ENCODE peak calls at places on chromosomes 4 and X, in four cellular contexts. R, T, G and D are unnamed samples.

GRCh38 chrX:13759152-13759718 is 24.7 kb downstream of the OFD1 start:
- DNase-seq in R (no peak), T (no peak), G (no peak), D (no peak)

GRCh38 chrX:16743604-16744325 is 24.4 kb downstream of the SYAP1 start:
- DNase-seq in R (no peak), T (no peak), G (peak; percentile 80), D (no peak)

GRCh38 chr4:79472693-79473552 is 64.9 kb upstream of the GK2 start:
- DNase-seq in R (no peak), T (no peak), G (no peak), D (no peak)

GRCh38 chr4:179766938-179767337 is 2324.7 kb upstream of the AGA start:
- DNase-seq in R (no peak), T (no peak), G (no peak), D (no peak)

GRCh38 chr4:174217273-174218126 is 66.0 kb downstream of the FBXO8 start:
- DNase-seq in R (peak; percentile 42), T (no peak), G (peak; percentile 56), D (no peak)

GRCh38 chrX:47540754-47541538 is 20.1 kb upstream of the ARAF start:
- DNase-seq in R (peak; percentile 63), T (no peak), G (peak; percentile 92), D (peak; percentile 73)

GRCh38 chr4:106717094-106717493 is 319.0 kb downstream of the DKK2 start:
- DNase-seq in R (no peak), T (no peak), G (peak; percentile 69), D (no peak)

GRCh38 chr4:79454656-79455055 is 46.6 kb upstream of the GK2 start:
- DNase-seq in R (no peak), T (no peak), G (no peak), D (no peak)

GRCh38 chr4:155523358-155523757 is 143.3 kb upstream of the GUCY1A1 start:
- DNase-seq in R (no peak), T (no peak), G (no peak), D (no peak)

GRCh38 chr4:38717604-38718003 is 53.6 kb downstream of the KLF3 start:
- DNase-seq in R (no peak), T (no peak), G (peak; percentile 89), D (no peak)

GRCh38 chr4:145920205-145920604 is 18.4 kb downstream of the ZNF827 start:
- DNase-seq in R (no peak), T (no peak), G (peak; percentile 97), D (no peak)